ENCODE peak calls at places on chromosome 7, in six cellular contexts. L is T-helper 9 cell; E is T-cell; Y is neuronal stem cell; G is activated CD4-positive, alpha-beta T cell treated with anti-CD3 and anti-CD28 coated beads, Interleukin-2, amount 50 U/mL, for 24 hours; J is stimulated activated CD4-positive, alpha-beta T cell treated with anti-CD3 and anti-CD28 coated beads, TNF-alpha, amount 100 ng/mL, for 48 hours. C is an unnamed sample.

GRCh38 chr7:43592321-43592720 is 9.4 kb downstream of the STK17A start:
- DNase-seq in Y (no peak), J (no peak), L (no peak), G (no peak), E (no peak), C (no peak)

GRCh38 chr7:141455686-141456085 is 95.5 kb upstream of the AGK start:
- DNase-seq in J (no peak), G (no peak), Y (no peak), L (no peak), E (no peak), C (no peak)

GRCh38 chr7:80372415-80372814 is 139.4 kb downstream of the GNAT3 start:
- DNase-seq in G (no peak), L (no peak), Y (no peak), E (no peak), J (no peak), C (no peak)

GRCh38 chr7:106895246-106895864 is 30.3 kb downstream of the PIK3CG start:
- DNase-seq in E (no peak), Y (no peak), J (peak), L (no peak), G (no peak), C (no peak)

GRCh38 chr7:135748770-135749169 is at the start of gene FAM180A:
- DNase-seq in L (no peak), J (no peak), G (no peak), Y (no peak), E (no peak), C (no peak)

GRCh38 chr7:124324262-124324661 is 291.4 kb upstream of the TMEM229A start:
- DNase-seq in J (no peak), E (no peak), Y (no peak), G (no peak), L (no peak), C (no peak)

GRCh38 chr7:28481131-28481926 is 69.0 kb downstream of the CREB5 start:
- DNase-seq in E (no peak), Y (peak), J (no peak), G (no peak), L (no peak), C (no peak)

GRCh38 chr7:39259391-39260003 is 281.8 kb downstream of the POU6F2 start:
- DNase-seq in G (no peak), L (no peak), J (no peak), E (no peak), Y (no peak), C (no peak)

GRCh38 chr7:7565746-7566650 is 686 bp upstream of the MIOS start:
- DNase-seq in Y (no peak), J (no peak), G (no peak), E (no peak), L (no peak), C (no peak)

GRCh38 chr7:121557034-121557892 is 161.2 kb upstream of the FAM3C start:
- DNase-seq in G (no peak), E (no peak), L (no peak), J (no peak), Y (no peak), C (no peak)

GRCh38 chr7:106755641-106756040 is 94.7 kb upstream of the CCDC71L start:
- DNase-seq in J (no peak), Y (no peak), G (no peak), E (no peak), L (no peak), C (no peak)

GRCh38 chr7:143321734-143322133 is 5.8 kb downstream of the CLCN1 start:
- DNase-seq in G (no peak), L (no peak), Y (no peak), E (no peak), J (no peak), C (no peak)

GRCh38 chr7:21942955-21943354 is 2.7 kb downstream of the CDCA7L start:
- DNase-seq in L (no peak), E (no peak), Y (no peak), J (no peak), G (no peak), C (no peak)

GRCh38 chr7:137169282-137169698 is 174.2 kb downstream of the PTN start:
- DNase-seq in J (no peak), G (no peak), Y (peak), E (no peak), L (no peak), C (no peak)

GRCh38 chr7:28621369-28621807 is 209.1 kb downstream of the CREB5 start:
- DNase-seq in E (no peak), G (no peak), J (no peak), Y (no peak), L (no peak), C (no peak)

GRCh38 chr7:157785021-157785441 is 448.2 kb downstream of the DNAJB6 start:
- DNase-seq in E (no peak), Y (no peak), J (no peak), L (no peak), G (no peak), C (no peak)

GRCh38 chr7:47669178-47669878 is 87.4 kb upstream of the TNS3 start:
- DNase-seq in G (no peak), Y (no peak), J (no peak), E (no peak), L (no peak), C (no peak)

GRCh38 chr7:54476609-54477008 is 65.6 kb upstream of the VSTM2A start:
- DNase-seq in E (no peak), L (no peak), G (no peak), Y (no peak), J (no peak), C (no peak)

GRCh38 chr7:143199040-143199439 is 15.8 kb downstream of the TAS2R39 start:
- DNase-seq in E (no peak), J (no peak), Y (no peak), L (no peak), G (no peak), C (no peak)

GRCh38 chr7:151725844-151726770 is 150.8 kb downstream of the PRKAG2 start:
- DNase-seq in E (no peak), G (no peak), Y (no peak), L (no peak), J (no peak), C (no peak)

GRCh38 chr7:50978633-50979215 is 196.0 kb upstream of the GRB10 start:
- DNase-seq in G (no peak), Y (no peak), L (no peak), E (no peak), J (no peak), C (no peak)

GRCh38 chr7:132451161-132451560 is 125.1 kb downstream of the PLXNA4 start:
- DNase-seq in E (peak), Y (no peak), G (no peak), J (no peak), L (peak), C (peak)

GRCh38 chr7:142909921-142910521 is 23.5 kb downstream of the TRPV5 start:
- DNase-seq in E (no peak), G (no peak), L (no peak), J (no peak), Y (no peak), C (no peak)

C was measured in naive thymus-derived CD8-positive, alpha-beta T cell.